ENCODE peak calls at places on chromosomes 7 and 10, in four cellular contexts. N is cardiac fibroblast; H is stimulated activated CD8-positive, alpha-beta memory T cell treated with anti-CD3 and anti-CD28 coated beads, Interleukin-7, amount 100 ng/mL, for 1 hour; M is KBM-7. I is an unnamed sample.

GRCh38 chr7:135673360-135673706 is 11.0 kb downstream of the STMP1 start:
- DNase-seq in N (peak), H (no peak), M (no peak), I (no peak)

GRCh38 chr10:25758041-25758457 is 176.0 kb upstream of the MYO3A start:
- DNase-seq in N (peak), H (no peak), M (peak), I (peak)

GRCh38 chr10:7340179-7340874 is 70.5 kb downstream of the SFMBT2 start:
- DNase-seq in N (no peak), H (no peak), M (no peak), I (no peak)

GRCh38 chr7:46015107-46015868 is 94.2 kb upstream of the IGFBP3 start:
- DNase-seq in N (no peak), H (no peak), M (no peak), I (no peak)

GRCh38 chr7:137354361-137354760 is 10.8 kb upstream of the PTN start:
- DNase-seq in N (peak), H (no peak), M (no peak), I (no peak)

GRCh38 chr7:78379148-78379547 is 580.6 kb downstream of the PHTF2 start:
- DNase-seq in N (peak), H (no peak), M (no peak), I (peak)

GRCh38 chr10:17200885-17201164 is 647 bp downstream of the TRDMT1 start:
- DNase-seq in N (peak), H (no peak), M (no peak), I (no peak)

GRCh38 chr7:24854866-24855265 is 97.6 kb upstream of the GSDME start:
- DNase-seq in N (peak), H (no peak), M (no peak), I (peak)

GRCh38 chr10:30387646-30388243 is 38.7 kb upstream of the MTPAP start:
- DNase-seq in N (peak), H (no peak), M (no peak), I (peak)

GRCh38 chr7:158759245-158759614 is 54.6 kb upstream of the NCAPG2 start:
- DNase-seq in N (no peak), H (no peak), M (no peak), I (no peak)